ENCODE peak calls at places on chromosomes 1 and 21, in four cellular contexts. R, F, K and X are unnamed samples.

GRCh38 chr1:11272544-11272841 is 505 bp upstream of the UBIAD1 start:
- DNase-seq in K (no peak), R (no peak), F (no peak), X (no peak)

GRCh38 chr1:21295059-21295401 is 4.8 kb upstream of the ECE1 start:
- DNase-seq in K (no peak), R (no peak), F (peak), X (no peak)

GRCh38 chr1:21665711-21666571 is 3.2 kb downstream of the RAP1GAP start:
- DNase-seq in K (peak), R (no peak), F (no peak), X (no peak)

GRCh38 chr21:34122047-34122446 is 48.7 kb downstream of the MRPS6 start:
- DNase-seq in R (no peak), F (no peak), K (no peak), X (no peak)

GRCh38 chr1:165408518-165408917 is 36.4 kb downstream of the RXRG start:
- DNase-seq in F (peak), R (no peak), K (no peak), X (no peak)

GRCh38 chr1:36822648-36823047 is 211.7 kb downstream of the GRIK3 start:
- DNase-seq in K (no peak), F (no peak), R (no peak), X (no peak)

GRCh38 chr1:109926662-109927300 is 16.1 kb downstream of the CSF1 start:
- DNase-seq in K (no peak), F (no peak), R (peak), X (no peak)

GRCh38 chr1:159869173-159869572 is 6.7 kb upstream of the VSIG8 start:
- DNase-seq in F (no peak), R (no peak), K (no peak), X (peak)

GRCh38 chr1:52532732-52533327 is 20.1 kb downstream of the TUT4 start:
- DNase-seq in R (no peak), F (no peak), K (no peak), X (no peak)

GRCh38 chr1:153572569-153573015 is 6.9 kb upstream of the S100A2 start:
- DNase-seq in F (peak), K (peak), R (peak), X (no peak)

GRCh38 chr1:155177918-155178281 is 4.3 kb downstream of the TRIM46 start:
- DNase-seq in R (no peak), K (no peak), F (no peak), X (no peak)

GRCh38 chr1:214439352-214440119 is 111.9 kb downstream of the PTPN14 start:
- DNase-seq in R (no peak), F (peak), K (no peak), X (peak)

GRCh38 chr1:27007909-27008582 is 4.6 kb downstream of the TENT5B start:
- DNase-seq in R (no peak), K (peak), F (no peak), X (no peak)

GRCh38 chr1:180151508-180151907 is 3.2 kb upstream of the QSOX1 start:
- DNase-seq in R (peak), K (no peak), F (no peak), X (no peak)

GRCh38 chr21:31446206-31446900 is 102.3 kb upstream of the TIAM1 start:
- DNase-seq in F (no peak), R (no peak), K (no peak), X (no peak)

GRCh38 chr1:93963585-93963984 is 54.4 kb upstream of the GCLM start:
- DNase-seq in K (peak), R (no peak), F (no peak), X (no peak)

GRCh38 chr1:223717695-223718363 is 5.5 kb downstream of the CAPN2 start:
- DNase-seq in R (no peak), K (no peak), F (no peak), X (no peak)

GRCh38 chr1:210294991-210295773 is 33.5 kb upstream of the HHAT start:
- DNase-seq in K (peak), F (no peak), R (no peak), X (no peak)